ENCODE peak calls at places on chromosomes 16 and 17, in ten cellular contexts. U, E, V, K, J, H, M, Q, G and X are unnamed samples.

GRCh38 chr17:8122391-8122922 is 1.4 kb downstream of the HES7 start:
- DNase-seq in U (no peak), E (no peak), V (no peak), K (peak; percentile 53), J (no peak), H (no peak), M (peak; percentile 12), Q (no peak), G (peak; percentile 65), X (no peak)

GRCh38 chr17:82235775-82236141 is 6.9 kb downstream of the SLC16A3 start:
- DNase-seq in U (no peak), E (no peak), V (no peak), K (peak; percentile 62), J (no peak), H (no peak), M (no peak), Q (no peak), G (peak; percentile 85), X (no peak)

GRCh38 chr17:42210046-42210445 is 15.8 kb upstream of the GHDC start:
- DNase-seq in U (no peak), E (no peak), V (no peak), K (no peak), J (no peak), H (no peak), M (no peak), Q (no peak), G (no peak), X (no peak)

GRCh38 chr17:29357821-29358232 is 32.3 kb upstream of the TAOK1 start:
- DNase-seq in U (no peak), E (no peak), V (no peak), K (no peak), J (no peak), H (no peak), M (no peak), Q (no peak), G (peak; percentile 37), X (no peak)

GRCh38 chr17:18040287-18040858 is 1.2 kb downstream of the GID4 start:
- DNase-seq in U (no peak), E (no peak), V (no peak), K (peak; percentile 29), J (no peak), H (no peak), M (no peak), Q (no peak), G (no peak), X (no peak)

GRCh38 chr16:80040814-80041213 is 440.3 kb upstream of the MAF start:
- DNase-seq in U (no peak), E (no peak), V (no peak), K (no peak), J (no peak), H (no peak), M (no peak), Q (no peak), G (no peak), X (no peak)

GRCh38 chr17:45052052-45052772 is 780 bp upstream of the DCAKD start:
- DNase-seq in U (no peak), E (no peak), V (no peak), K (peak; percentile 79), J (peak; percentile 9), H (peak; percentile 41), M (peak; percentile 57), Q (peak; percentile 62), G (peak; percentile 23), X (no peak)

GRCh38 chr17:41848788-41849187 is 11.2 kb downstream of the KLHL10 start:
- DNase-seq in U (no peak), E (no peak), V (no peak), K (peak; percentile 19), J (no peak), H (no peak), M (no peak), Q (no peak), G (no peak), X (no peak)